ENCODE peak calls at places on chromosomes 16 and 17, in ten cellular contexts. A, L, D, W, O, T, Q, H, X and R are unnamed samples.

GRCh38 chr16:56424791-56425438 is 430 bp downstream of the AMFR start:
- DNase-seq in A (no peak), L (peak; percentile 58), D (no peak), W (peak; percentile 92), O (peak; percentile 44), T (no peak), Q (no peak), H (no peak), X (peak; percentile 53), R (peak; percentile 71)

GRCh38 chr17:58991718-58992331 is 114.9 kb downstream of the TRIM37 start:
- DNase-seq in A (peak; percentile 23), L (no peak), D (peak; percentile 81), W (no peak), O (no peak), T (no peak), Q (peak; percentile 44), H (no peak), X (no peak), R (peak; percentile 9)

GRCh38 chr16:566475-567361 is at the start of gene NHLRC4:
- DNase-seq in A (peak; percentile 79), L (peak; percentile 77), D (peak; percentile 56), W (peak; percentile 94), O (peak; percentile 90), T (peak; percentile 62), Q (peak; percentile 91), H (peak; percentile 40), X (no peak), R (peak; percentile 81)

GRCh38 chr16:86534779-86535605 is 20.0 kb downstream of the MTHFSD start:
- DNase-seq in A (no peak), L (no peak), D (no peak), W (no peak), O (no peak), T (no peak), Q (no peak), H (no peak), X (no peak), R (no peak)

GRCh38 chr16:4360538-4361021 is 9.5 kb upstream of the PAM16 start:
- DNase-seq in A (no peak), L (no peak), D (no peak), W (no peak), O (peak; percentile 71), T (no peak), Q (no peak), H (no peak), X (no peak), R (no peak)

GRCh38 chr17:81346090-81346907 is 49.0 kb upstream of the BAHCC1 start:
- DNase-seq in A (peak; percentile 96), L (peak; percentile 94), D (peak; percentile 93), W (peak; percentile 97), O (peak; percentile 98), T (peak; percentile 98), Q (peak; percentile 99), H (peak; percentile 99), X (peak; percentile 99), R (peak; percentile 99)

GRCh38 chr17:1640329-1641064 is 5.0 kb downstream of the SCARF1 start:
- DNase-seq in A (no peak), L (no peak), D (no peak), W (peak; percentile 76), O (no peak), T (no peak), Q (no peak), H (no peak), X (no peak), R (no peak)

GRCh38 chr17:65850486-65850885 is 289.0 kb upstream of the AXIN2 start:
- DNase-seq in A (peak; percentile 35), L (no peak), D (peak; percentile 9), W (no peak), O (no peak), T (peak; percentile 30), Q (peak; percentile 16), H (no peak), X (no peak), R (no peak)

GRCh38 chr17:82837586-82838320 is 2.1 kb downstream of the ZNF750 start:
- DNase-seq in A (no peak), L (no peak), D (no peak), W (peak; percentile 36), O (no peak), T (no peak), Q (no peak), H (no peak), X (no peak), R (peak; percentile 65)

GRCh38 chr16:89471225-89471624 is 19.1 kb downstream of the ANKRD11 start:
- DNase-seq in A (peak; percentile 83), L (no peak), D (peak; percentile 58), W (peak; percentile 7), O (no peak), T (no peak), Q (no peak), H (no peak), X (no peak), R (no peak)

GRCh38 chr17:63932008-63932561 is at the start of gene CD79B:
- DNase-seq in A (no peak), L (peak; percentile 68), D (no peak), W (peak; percentile 94), O (no peak), T (no peak), Q (peak; percentile 92), H (no peak), X (no peak), R (peak; percentile 81)

GRCh38 chr16:10114411-10114810 is 67.8 kb downstream of the GRIN2A start:
- DNase-seq in A (no peak), L (no peak), D (peak; percentile 48), W (no peak), O (no peak), T (no peak), Q (no peak), H (no peak), X (no peak), R (no peak)

GRCh38 chr16:57123216-57123968 is 31.0 kb downstream of the CPNE2 start:
- DNase-seq in A (peak; percentile 23), L (no peak), D (peak; percentile 35), W (no peak), O (peak; percentile 57), T (no peak), Q (no peak), H (no peak), X (no peak), R (no peak)

GRCh38 chr16:14193316-14193871 is 122.3 kb downstream of the MRTFB start:
- DNase-seq in A (no peak), L (no peak), D (no peak), W (no peak), O (no peak), T (no peak), Q (peak; percentile 63), H (no peak), X (no peak), R (no peak)

GRCh38 chr16:54882556-54882955 is 48.1 kb upstream of the IRX5 start:
- DNase-seq in A (no peak), L (no peak), D (no peak), W (no peak), O (no peak), T (no peak), Q (no peak), H (no peak), X (no peak), R (no peak)

GRCh38 chr16:31519746-31520145 is 8.0 kb upstream of the AHSP start:
- DNase-seq in A (no peak), L (no peak), D (no peak), W (no peak), O (no peak), T (no peak), Q (no peak), H (no peak), X (no peak), R (no peak)

DNA sequence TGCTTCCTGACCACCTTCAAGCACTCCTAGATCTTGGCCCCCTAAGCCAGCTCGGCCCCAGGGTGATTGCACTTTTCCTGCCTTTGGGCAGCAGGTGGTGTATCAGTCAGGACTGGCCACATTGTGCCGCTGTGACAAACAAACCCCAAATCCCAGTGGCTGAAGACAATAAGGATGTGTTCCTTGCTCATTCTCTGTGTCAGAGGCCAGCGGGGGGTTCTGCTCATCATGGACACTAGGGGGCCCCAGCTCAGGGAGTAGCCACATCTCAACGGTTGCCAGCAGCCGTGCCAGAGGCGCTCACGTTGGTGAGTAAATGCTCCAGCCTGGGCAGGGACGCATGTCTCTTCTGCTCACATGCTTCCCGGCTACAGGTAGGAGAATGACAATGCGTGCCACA is 60.4 kb downstream of the ZDHHC7 start:
- DNase-seq in A (no peak), L (no peak), D (no peak), W (no peak), O (peak; percentile 62), T (no peak), Q (no peak), H (no peak), X (no peak), R (no peak)
- TF ChIP-seq CTCF in A (no peak), L (no peak), D (peak; percentile 61), W (no peak), O (peak; percentile 59), T (no peak), Q (peak; percentile 33), H (peak; percentile 18), X (no peak), R (no peak)

GRCh38 chr16:74275031-74275636 is 21.5 kb upstream of the PSMD7 start:
- DNase-seq in A (peak; percentile 48), L (no peak), D (no peak), W (no peak), O (peak; percentile 36), T (no peak), Q (no peak), H (no peak), X (no peak), R (no peak)
- TF ChIP-seq CTCF in A (peak; percentile 49), L (peak; percentile 37), D (peak; percentile 60), W (no peak), O (peak; percentile 36), T (no peak), Q (peak; percentile 18), H (peak; percentile 69), X (peak; percentile 71), R (no peak)

DNA sequence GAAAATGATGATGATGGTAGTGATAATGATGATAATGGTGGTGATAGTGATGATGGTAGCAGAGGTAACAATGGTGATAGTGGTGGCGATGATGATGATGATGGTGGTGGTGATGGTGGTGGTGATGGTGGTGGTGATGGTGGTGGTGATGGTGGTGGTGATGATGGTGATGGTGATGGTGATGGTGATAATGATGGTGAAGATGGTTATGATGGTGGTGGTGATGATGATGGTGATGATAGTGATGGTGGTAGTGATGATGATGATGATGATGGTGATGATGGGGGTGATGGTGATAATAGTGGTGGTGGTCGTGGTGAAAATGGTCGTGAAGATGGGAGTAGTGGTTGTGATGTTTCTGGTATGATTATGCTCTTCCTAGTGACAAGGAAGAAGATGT is 581.8 kb downstream of the HS3ST4 start:
- DNase-seq in A (no peak), L (no peak), D (no peak), W (no peak), O (no peak), T (no peak), Q (no peak), H (no peak), X (no peak), R (no peak)
- TF ChIP-seq CTCF in A (no peak), L (no peak), D (no peak), W (no peak), O (no peak), T (no peak), Q (no peak), H (no peak), X (no peak), R (no peak)

DNA sequence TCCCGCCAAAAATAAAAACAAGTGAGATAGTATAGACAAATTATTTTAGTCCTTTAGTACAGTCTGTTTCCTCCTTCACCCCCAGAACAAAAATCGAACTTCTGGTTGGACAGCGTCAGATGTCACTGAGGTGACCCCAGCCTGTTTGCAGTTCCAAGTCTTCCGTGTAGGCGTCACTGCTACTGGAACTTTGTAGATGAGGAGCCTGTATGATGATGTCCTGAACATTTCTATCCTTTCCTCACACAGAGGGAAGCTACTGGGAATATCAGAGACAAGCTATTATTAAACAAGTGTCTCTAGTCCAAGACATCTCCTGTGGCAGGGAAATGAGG is 924 bp upstream of the VEZF1 start:
- DNase-seq in A (peak; percentile 35), L (no peak), D (peak; percentile 24), W (no peak), O (peak; percentile 58), T (no peak), Q (no peak), H (no peak), X (no peak), R (no peak)
- TF ChIP-seq CTCF in A (no peak), L (no peak), D (no peak), W (no peak), O (no peak), T (no peak), Q (no peak), H (no peak), X (no peak), R (no peak)